ENCODE peak calls at places on chromosomes 6 and 20, in seven cellular contexts. One of them, this sample, is unnamed.

GRCh38 chr6:54085526-54085925 is 25.7 kb upstream of the MLIP start:
- DNase-seq in IMR-90: peak; percentile 94
- DNase-seq in breast epithelium: no peak
- DNase-seq in HepG2: no peak
- DNase-seq in transverse colon: no peak
- DNase-seq in ovary: no peak
- DNase-seq in suprapubic skin: no peak
- DNase-seq in this sample: no peak

GRCh38 chr6:47229255-47229654 is 80.5 kb downstream of the TNFRSF21 start:
- DNase-seq in IMR-90: no peak
- DNase-seq in breast epithelium: no peak
- DNase-seq in HepG2: no peak
- DNase-seq in transverse colon: no peak
- DNase-seq in ovary: no peak
- DNase-seq in suprapubic skin: no peak
- DNase-seq in this sample: no peak

GRCh38 chr6:140007525-140007924 is 633.1 kb upstream of the CITED2 start:
- DNase-seq in IMR-90: no peak
- DNase-seq in breast epithelium: no peak
- DNase-seq in HepG2: no peak
- DNase-seq in transverse colon: no peak
- DNase-seq in ovary: no peak
- DNase-seq in suprapubic skin: no peak
- DNase-seq in this sample: no peak

GRCh38 chr20:14401479-14402138 is 64.2 kb upstream of the FLRT3 start:
- DNase-seq in IMR-90: no peak
- DNase-seq in breast epithelium: no peak
- DNase-seq in HepG2: no peak
- DNase-seq in transverse colon: no peak
- DNase-seq in ovary: no peak
- DNase-seq in suprapubic skin: no peak
- DNase-seq in this sample: no peak

GRCh38 chr6:32086661-32087573 is 22.2 kb downstream of the TNXB start:
- DNase-seq in IMR-90: peak; percentile 88
- DNase-seq in breast epithelium: no peak
- DNase-seq in HepG2: peak; percentile 27
- DNase-seq in transverse colon: no peak
- DNase-seq in ovary: peak; percentile 53
- DNase-seq in suprapubic skin: peak; percentile 64
- DNase-seq in this sample: no peak

GRCh38 chr20:49690899-49691620 is 22.6 kb downstream of the B4GALT5 start:
- DNase-seq in IMR-90: peak; percentile 69
- DNase-seq in breast epithelium: no peak
- DNase-seq in HepG2: peak; percentile 96
- DNase-seq in transverse colon: no peak
- DNase-seq in ovary: no peak
- DNase-seq in suprapubic skin: no peak
- DNase-seq in this sample: peak; percentile 92

GRCh38 chr20:64250027-64250426 is 5.5 kb upstream of the PCMTD2 start:
- DNase-seq in IMR-90: no peak
- DNase-seq in breast epithelium: no peak
- DNase-seq in HepG2: no peak
- DNase-seq in transverse colon: no peak
- DNase-seq in ovary: no peak
- DNase-seq in suprapubic skin: no peak
- DNase-seq in this sample: no peak

GRCh38 chr20:2626853-2627541 is 25.4 kb upstream of the NOP56 start:
- DNase-seq in IMR-90: peak; percentile 51
- DNase-seq in breast epithelium: no peak
- DNase-seq in HepG2: peak; percentile 80
- DNase-seq in transverse colon: peak; percentile 74
- DNase-seq in ovary: no peak
- DNase-seq in suprapubic skin: no peak
- DNase-seq in this sample: no peak

GRCh38 chr20:18258126-18258860 is 30.0 kb upstream of the ZNF133 start:
- DNase-seq in IMR-90: no peak
- DNase-seq in breast epithelium: no peak
- DNase-seq in HepG2: peak; percentile 39
- DNase-seq in transverse colon: no peak
- DNase-seq in ovary: no peak
- DNase-seq in suprapubic skin: no peak
- DNase-seq in this sample: no peak

GRCh38 chr20:32252189-32252588 is 25.3 kb upstream of the KIF3B start:
- DNase-seq in IMR-90: no peak
- DNase-seq in breast epithelium: no peak
- DNase-seq in HepG2: no peak
- DNase-seq in transverse colon: no peak
- DNase-seq in ovary: no peak
- DNase-seq in suprapubic skin: no peak
- DNase-seq in this sample: no peak

GRCh38 chr6:21173678-21174077 is 419.9 kb upstream of the SOX4 start:
- DNase-seq in IMR-90: no peak
- DNase-seq in breast epithelium: no peak
- DNase-seq in HepG2: no peak
- DNase-seq in transverse colon: no peak
- DNase-seq in ovary: no peak
- DNase-seq in suprapubic skin: no peak
- DNase-seq in this sample: no peak

GRCh38 chr6:37204014-37204751 is 34.2 kb downstream of the PIM1 start:
- DNase-seq in IMR-90: peak; percentile 47
- DNase-seq in breast epithelium: no peak
- DNase-seq in HepG2: peak; percentile 76
- DNase-seq in transverse colon: peak; percentile 77
- DNase-seq in ovary: peak; percentile 74
- DNase-seq in suprapubic skin: peak; percentile 24
- DNase-seq in this sample: peak; percentile 78

GRCh38 chr6:158795516-158795915 is 23.7 kb downstream of the EZR start:
- DNase-seq in IMR-90: no peak
- DNase-seq in breast epithelium: no peak
- DNase-seq in HepG2: no peak
- DNase-seq in transverse colon: peak; percentile 17
- DNase-seq in ovary: no peak
- DNase-seq in suprapubic skin: no peak
- DNase-seq in this sample: no peak

GRCh38 chr6:40426341-40427066 is 160.7 kb downstream of the LRFN2 start:
- DNase-seq in IMR-90: no peak
- DNase-seq in breast epithelium: no peak
- DNase-seq in HepG2: no peak
- DNase-seq in transverse colon: no peak
- DNase-seq in ovary: no peak
- DNase-seq in suprapubic skin: no peak
- DNase-seq in this sample: no peak

GRCh38 chr6:44309092-44309491 is 4.1 kb downstream of the AARS2 start:
- DNase-seq in IMR-90: peak; percentile 85
- DNase-seq in breast epithelium: no peak
- DNase-seq in HepG2: no peak
- DNase-seq in transverse colon: no peak
- DNase-seq in ovary: no peak
- DNase-seq in suprapubic skin: no peak
- DNase-seq in this sample: no peak

GRCh38 chr6:107736713-107737396 is 87.3 kb downstream of the SCML4 start:
- DNase-seq in IMR-90: no peak
- DNase-seq in breast epithelium: no peak
- DNase-seq in HepG2: no peak
- DNase-seq in transverse colon: no peak
- DNase-seq in ovary: no peak
- DNase-seq in suprapubic skin: no peak
- DNase-seq in this sample: no peak

GRCh38 chr6:142714956-142715355 is 230.0 kb downstream of the HIVEP2 start:
- DNase-seq in IMR-90: no peak
- DNase-seq in breast epithelium: no peak
- DNase-seq in HepG2: no peak
- DNase-seq in transverse colon: no peak
- DNase-seq in ovary: no peak
- DNase-seq in suprapubic skin: no peak
- DNase-seq in this sample: no peak

GRCh38 chr6:138546733-138547185 is 47.5 kb upstream of the NHSL1 start:
- DNase-seq in IMR-90: peak; percentile 67
- DNase-seq in breast epithelium: no peak
- DNase-seq in HepG2: peak; percentile 67
- DNase-seq in transverse colon: no peak
- DNase-seq in ovary: no peak
- DNase-seq in suprapubic skin: no peak
- DNase-seq in this sample: no peak

GRCh38 chr6:158387578-158387977 is 75.3 kb downstream of the TULP4 start:
- DNase-seq in IMR-90: no peak
- DNase-seq in breast epithelium: no peak
- DNase-seq in HepG2: no peak
- DNase-seq in transverse colon: no peak
- DNase-seq in ovary: no peak
- DNase-seq in suprapubic skin: no peak
- DNase-seq in this sample: no peak

DNA sequence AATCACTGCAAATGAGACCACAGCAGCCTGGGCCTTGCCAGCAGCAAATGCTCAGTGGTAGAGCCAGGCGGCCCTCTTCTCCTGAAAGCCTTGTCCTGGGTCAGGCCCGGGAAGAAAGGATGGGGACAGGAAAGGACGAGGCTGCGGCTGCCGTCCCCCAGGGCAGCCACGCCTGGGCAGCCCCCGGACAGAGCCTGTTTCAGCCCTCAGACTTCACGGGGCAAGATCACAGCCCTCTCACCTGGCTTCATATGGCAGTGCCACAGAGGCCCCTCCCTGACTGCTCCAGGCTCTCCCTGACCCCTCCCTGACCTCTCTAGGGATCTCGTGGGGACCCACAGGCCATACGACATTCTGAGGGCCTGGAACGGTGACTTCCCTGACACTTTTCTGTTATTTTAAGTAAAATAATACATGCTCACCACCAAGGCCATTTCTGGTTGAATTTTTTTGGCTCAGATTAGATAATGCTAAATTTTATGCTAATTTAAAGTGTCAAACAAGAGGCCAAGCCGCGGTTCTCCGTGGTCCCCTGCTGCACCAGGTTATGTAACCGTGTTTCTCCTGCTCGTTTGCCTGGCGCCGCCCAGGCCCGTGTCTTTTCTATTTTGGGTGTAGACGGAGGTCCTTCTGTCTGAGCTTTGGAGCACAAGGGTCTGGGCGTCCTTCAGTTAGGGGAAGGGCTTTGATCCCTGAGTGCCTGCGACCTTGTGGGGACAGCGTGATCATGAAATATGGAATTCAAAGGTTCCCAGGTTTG is 59.9 kb upstream of the BHLHE23 start:
- DNase-seq in IMR-90: no peak
- DNase-seq in breast epithelium: no peak
- DNase-seq in HepG2: no peak
- DNase-seq in transverse colon: no peak
- DNase-seq in ovary: no peak
- DNase-seq in suprapubic skin: peak; percentile 32
- DNase-seq in this sample: no peak
- H3K27me3 ChIP-seq in IMR-90: peaks cover 17% of the 10 kb centered on the region
- H3K27me3 ChIP-seq in breast epithelium: peaks cover 92% of the 10 kb centered on the region
- H3K27me3 ChIP-seq in HepG2: peaks cover 79% of the 10 kb centered on the region
- H3K27me3 ChIP-seq in transverse colon: peaks cover 62% of the 10 kb centered on the region
- H3K27me3 ChIP-seq in ovary: no peaks in the 10 kb centered on the region
- H3K27me3 ChIP-seq in suprapubic skin: peaks cover 84% of the 10 kb centered on the region
- H3K27me3 ChIP-seq in this sample: no peaks in the 10 kb centered on the region

GRCh38 chr20:44056010-44056698 is 130.8 kb downstream of the JPH2 start:
- DNase-seq in IMR-90: no peak
- DNase-seq in breast epithelium: peak; percentile 13
- DNase-seq in HepG2: peak; percentile 61
- DNase-seq in transverse colon: peak; percentile 42
- DNase-seq in ovary: no peak
- DNase-seq in suprapubic skin: no peak
- DNase-seq in this sample: no peak
- TF ChIP-seq CTCF in IMR-90: peak; percentile 36
- TF ChIP-seq CTCF in breast epithelium: no peak
- TF ChIP-seq CTCF in HepG2: peak; percentile 82
- TF ChIP-seq CTCF in transverse colon: peak; percentile 27
- TF ChIP-seq CTCF in ovary: no peak
- TF ChIP-seq CTCF in suprapubic skin: no peak
- TF ChIP-seq CTCF in this sample: peak; percentile 19

GRCh38 chr20:20489623-20490341 is 121.9 kb downstream of the INSM1 start:
- DNase-seq in IMR-90: peak; percentile 68
- DNase-seq in breast epithelium: no peak
- DNase-seq in HepG2: no peak
- DNase-seq in transverse colon: no peak
- DNase-seq in ovary: no peak
- DNase-seq in suprapubic skin: no peak
- DNase-seq in this sample: no peak
- TF ChIP-seq POLR2A in IMR-90: no peak
- TF ChIP-seq POLR2A in breast epithelium: no peak
- TF ChIP-seq POLR2A in HepG2: no peak
- TF ChIP-seq POLR2A in transverse colon: no peak
- TF ChIP-seq POLR2A in ovary: no peak
- TF ChIP-seq POLR2A in suprapubic skin: no peak
- TF ChIP-seq POLR2A in this sample: no peak

GRCh38 chr20:21394120-21394519 is 3.2 kb downstream of the NKX2-4 start:
- DNase-seq in IMR-90: no peak
- DNase-seq in breast epithelium: no peak
- DNase-seq in HepG2: no peak
- DNase-seq in transverse colon: no peak
- DNase-seq in ovary: no peak
- DNase-seq in suprapubic skin: no peak
- DNase-seq in this sample: no peak

GRCh38 chr20:21396045-21396893 is 1.1 kb downstream of the NKX2-4 start:
- DNase-seq in IMR-90: no peak
- DNase-seq in breast epithelium: no peak
- DNase-seq in HepG2: no peak
- DNase-seq in transverse colon: no peak
- DNase-seq in ovary: no peak
- DNase-seq in suprapubic skin: no peak
- DNase-seq in this sample: no peak

GRCh38 chr20:21396921-21397340 is 395 bp downstream of the NKX2-4 start:
- DNase-seq in IMR-90: no peak
- DNase-seq in breast epithelium: no peak
- DNase-seq in HepG2: no peak
- DNase-seq in transverse colon: no peak
- DNase-seq in ovary: no peak
- DNase-seq in suprapubic skin: no peak
- DNase-seq in this sample: no peak

GRCh38 chr20:21395039-21395665 is 2.2 kb downstream of the NKX2-4 start:
- DNase-seq in IMR-90: no peak
- DNase-seq in breast epithelium: no peak
- DNase-seq in HepG2: no peak
- DNase-seq in transverse colon: no peak
- DNase-seq in ovary: no peak
- DNase-seq in suprapubic skin: no peak
- DNase-seq in this sample: no peak

GRCh38 chr20:21395666-21396044 is 1.7 kb downstream of the NKX2-4 start:
- DNase-seq in IMR-90: no peak
- DNase-seq in breast epithelium: no peak
- DNase-seq in HepG2: no peak
- DNase-seq in transverse colon: no peak
- DNase-seq in ovary: no peak
- DNase-seq in suprapubic skin: no peak
- DNase-seq in this sample: no peak
- H3K27me3 ChIP-seq in IMR-90: peaks cover 83% of the 10 kb centered on the region
- H3K27me3 ChIP-seq in breast epithelium: peaks cover 73% of the 10 kb centered on the region
- H3K27me3 ChIP-seq in HepG2: no peaks in the 10 kb centered on the region
- H3K27me3 ChIP-seq in transverse colon: peaks cover 100% of the 10 kb centered on the region
- H3K27me3 ChIP-seq in ovary: peaks cover 18% of the 10 kb centered on the region
- H3K27me3 ChIP-seq in suprapubic skin: peaks cover 100% of the 10 kb centered on the region
- H3K27me3 ChIP-seq in this sample: peaks cover 48% of the 10 kb centered on the region

This sample was measured in body of pancreas.